ENCODE peak calls at places on chromosomes 6 and 20, in five cellular contexts. P, F, I, W and U are unnamed samples.

GRCh38 chr20:11585752-11586352 is 331.8 kb upstream of the BTBD3 start:
- DNase-seq in P (no peak), F (no peak), I (no peak), W (no peak), U (no peak)

GRCh38 chr6:15793288-15793687 is 130.5 kb upstream of the DTNBP1 start:
- DNase-seq in P (no peak), F (peak), I (peak), W (no peak), U (no peak)

GRCh38 chr6:138044458-138044857 is 62.8 kb downstream of the PERP start:
- DNase-seq in P (no peak), F (no peak), I (peak), W (no peak), U (no peak)

GRCh38 chr20:62517901-62518610 is 42.3 kb upstream of the GATA5 start:
- DNase-seq in P (no peak), F (peak), I (no peak), W (no peak), U (no peak)

GRCh38 chr6:156658186-156658585 is 119.0 kb upstream of the ARID1B start:
- DNase-seq in P (no peak), F (no peak), I (no peak), W (no peak), U (no peak)

GRCh38 chr6:111252451-111252850 is 165.1 kb downstream of the SLC16A10 start:
- DNase-seq in P (no peak), F (no peak), I (no peak), W (no peak), U (no peak)

GRCh38 chr20:40286991-40287531 is 402.0 kb downstream of the MAFB start:
- DNase-seq in P (no peak), F (peak), I (no peak), W (peak), U (peak)

GRCh38 chr20:47258745-47259695 is 97.5 kb downstream of the ZMYND8 start:
- DNase-seq in P (no peak), F (no peak), I (no peak), W (peak), U (no peak)

GRCh38 chr6:11262231-11262630 is 29.8 kb upstream of the NEDD9 start:
- DNase-seq in P (no peak), F (no peak), I (no peak), W (no peak), U (no peak)

GRCh38 chr6:35733633-35734032 is 3.2 kb upstream of the ARMC12 start:
- DNase-seq in P (no peak), F (peak), I (no peak), W (no peak), U (peak)

GRCh38 chr6:73460044-73460443 is 1.5 kb upstream of the MTO1 start:
- DNase-seq in P (no peak), F (no peak), I (no peak), W (no peak), U (no peak)

GRCh38 chr20:45892049-45892816 is 1.1 kb downstream of the CTSA start:
- DNase-seq in P (no peak), F (no peak), I (peak), W (no peak), U (no peak)

GRCh38 chr6:158518196-158519127 is 41.4 kb upstream of the TMEM181 start:
- DNase-seq in P (peak), F (no peak), I (peak), W (no peak), U (peak)

GRCh38 chr6:35962779-35963570 is 42.1 kb upstream of the SRPK1 start:
- DNase-seq in P (no peak), F (no peak), I (no peak), W (no peak), U (no peak)

GRCh38 chr6:53048431-53049195 is 16.6 kb upstream of the FBXO9 start:
- DNase-seq in P (no peak), F (no peak), I (peak), W (no peak), U (no peak)

GRCh38 chr6:52929321-52930164 is 20.0 kb upstream of the GSTA3 start:
- DNase-seq in P (peak), F (no peak), I (peak), W (no peak), U (no peak)

GRCh38 chr20:51750037-51750769 is 18.0 kb downstream of the ATP9A start:
- DNase-seq in P (peak), F (peak), I (peak), W (peak), U (peak)

GRCh38 chr6:88262372-88262771 is 96.2 kb upstream of the CNR1 start:
- DNase-seq in P (no peak), F (no peak), I (no peak), W (no peak), U (no peak)

GRCh38 chr20:53331151-53331973 is 262.3 kb downstream of the ZNF217 start:
- DNase-seq in P (no peak), F (no peak), I (peak), W (no peak), U (no peak)